ENCODE peak calls at places on chromosomes 5 and 9, in ten cellular contexts. O is GM03348; V is stimulated activated CD4-positive, alpha-beta T cell treated with anti-CD3 and anti-CD28 coated beads, Interleukin-12 subunit alpha, Interleukin-12 subunit beta, amount 100 ng/mL, for 4 hours; Q is psoas muscle; X is HCT116; K is naive thymus-derived CD8-positive, alpha-beta T cell; E is HEK293T; A is T-cell; R is mesothelial cell of epicardium; S is hepatic stellate cell. P is an unnamed sample.

GRCh38 chr5:6700074-6700685 is 13.1 kb upstream of the TENT4A start:
- DNase-seq in X (no peak), V (no peak), S (no peak), Q (no peak), O (no peak), K (no peak), E (no peak), A (no peak), R (no peak), P (no peak)

GRCh38 chr5:167716376-167716775 is 575.1 kb upstream of the WWC1 start:
- DNase-seq in S (peak), K (no peak), R (no peak), E (no peak), O (peak), X (no peak), V (no peak), A (no peak), Q (no peak), P (peak)

GRCh38 chr5:141960018-141960417 is 2.0 kb upstream of the PCDH12 start:
- DNase-seq in S (no peak), E (no peak), V (no peak), R (no peak), K (no peak), X (no peak), Q (no peak), O (no peak), A (no peak), P (no peak)

GRCh38 chr9:22682536-22683392 is 236.1 kb downstream of the DMRTA1 start:
- DNase-seq in Q (peak), R (no peak), O (peak), E (no peak), K (no peak), S (peak), V (no peak), A (no peak), X (no peak), P (peak)

GRCh38 chr5:137619191-137619870 is 116.6 kb downstream of the KLHL3 start:
- DNase-seq in S (peak), R (no peak), Q (peak), A (no peak), X (no peak), K (no peak), O (peak), V (no peak), E (no peak), P (peak)

GRCh38 chr5:15191012-15191411 is 309.0 kb upstream of the FBXL7 start:
- DNase-seq in S (peak), X (no peak), E (no peak), A (no peak), V (no peak), O (peak), R (no peak), Q (no peak), K (no peak), P (no peak)

GRCh38 chr5:26482817-26483375 is 555.5 kb downstream of the CDH9 start:
- DNase-seq in V (no peak), A (no peak), S (peak), E (peak), X (peak), O (peak), Q (no peak), R (no peak), K (no peak), P (no peak)

GRCh38 chr5:8864053-8864452 is 681.8 kb downstream of the SEMA5A start:
- DNase-seq in R (no peak), A (no peak), X (no peak), E (no peak), V (no peak), Q (no peak), S (peak), K (no peak), O (peak), P (peak)

GRCh38 chr5:126676195-126676624 is 75.5 kb downstream of the PHAX start:
- DNase-seq in S (peak), V (peak), K (peak), X (peak), E (peak), A (peak), O (peak), R (peak), Q (no peak), P (peak)

GRCh38 chr9:123617286-123617685 is 261.3 kb downstream of the CRB2 start:
- DNase-seq in Q (no peak), E (no peak), X (no peak), S (no peak), V (no peak), R (no peak), A (no peak), K (no peak), O (no peak), P (no peak)

GRCh38 chr9:132443951-132444615 is 34.1 kb downstream of the CFAP77 start:
- DNase-seq in E (no peak), A (no peak), R (no peak), X (no peak), K (no peak), O (no peak), Q (no peak), V (no peak), S (no peak), P (no peak)

GRCh38 chr5:101969752-101970151 is 326.3 kb downstream of the SLCO4C1 start:
- DNase-seq in V (no peak), K (no peak), O (no peak), S (no peak), A (no peak), X (no peak), R (no peak), Q (no peak), E (no peak), P (no peak)

GRCh38 chr9:110029815-110030480 is 178.0 kb downstream of the C9orf152 start:
- DNase-seq in K (no peak), A (no peak), E (no peak), R (no peak), O (no peak), V (no peak), Q (no peak), X (no peak), S (no peak), P (no peak)

GRCh38 chr5:88049156-88049555 is 219.5 kb downstream of the TMEM161B start:
- DNase-seq in K (no peak), E (no peak), S (no peak), R (no peak), A (no peak), X (no peak), O (no peak), V (no peak), Q (no peak), P (no peak)

GRCh38 chr5:113059232-113059805 is 82.7 kb downstream of the DCP2 start:
- DNase-seq in S (no peak), R (no peak), V (no peak), E (peak), Q (no peak), A (no peak), X (no peak), K (no peak), O (peak), P (peak)

GRCh38 chr5:57434227-57434640 is 48.4 kb downstream of the ACTBL2 start:
- DNase-seq in Q (no peak), X (no peak), O (no peak), R (no peak), V (no peak), A (no peak), E (no peak), K (no peak), S (no peak), P (no peak)

GRCh38 chr9:116381350-116381749 is 227.8 kb downstream of the PAPPA start:
- DNase-seq in S (no peak), X (no peak), A (no peak), O (no peak), Q (no peak), V (no peak), R (no peak), E (no peak), K (no peak), P (no peak)

GRCh38 chr9:98365227-98365669 is 109.8 kb upstream of the TBC1D2 start:
- DNase-seq in R (no peak), S (no peak), Q (no peak), E (no peak), K (no peak), X (peak), O (no peak), V (no peak), A (no peak), P (no peak)

GRCh38 chr5:124801551-124801950 is 55.1 kb upstream of the ZNF608 start:
- DNase-seq in O (no peak), S (no peak), V (no peak), R (no peak), Q (no peak), A (no peak), X (no peak), E (no peak), K (no peak), P (no peak)

GRCh38 chr5:76270214-76270613 is 132.9 kb upstream of the IQGAP2 start:
- DNase-seq in Q (no peak), R (no peak), S (no peak), V (no peak), A (no peak), X (no peak), K (no peak), E (no peak), O (no peak), P (no peak)

GRCh38 chr5:104913840-104914239 is 1351.3 kb upstream of the NUDT12 start:
- DNase-seq in S (no peak), Q (no peak), O (no peak), V (no peak), X (no peak), E (no peak), R (no peak), K (no peak), A (no peak), P (no peak)

GRCh38 chr5:158139161-158139560 is 280.2 kb upstream of the CLINT1 start:
- DNase-seq in Q (no peak), O (peak), S (no peak), K (no peak), V (no peak), X (no peak), R (no peak), A (no peak), E (no peak), P (peak)

GRCh38 chr5:67303356-67303755 is 106.8 kb upstream of the CD180 start:
- DNase-seq in K (no peak), V (no peak), X (no peak), Q (no peak), A (no peak), E (no peak), R (no peak), O (no peak), S (no peak), P (peak)

GRCh38 chr9:118426772-118427171 is 722.6 kb downstream of the TLR4 start:
- DNase-seq in A (no peak), Q (no peak), S (no peak), X (no peak), R (no peak), O (no peak), K (no peak), E (no peak), V (no peak), P (no peak)